ENCODE peak calls at places on chromosome 10, in nine cellular contexts. M is transverse colon; Q is CD8-positive, alpha-beta T cell; P is HFF-Myc; T is RWPE2; R is mucosa of descending colon; K is PC-3; D is astrocyte of the spinal cord; L is fibroblast of mammary gland. Z is an unnamed sample.

GRCh38 chr10:113022265-113022664 is 72.2 kb downstream of the TCF7L2 start:
- DNase-seq in M (no peak), Q (no peak), P (no peak), T (no peak), R (no peak), K (no peak), D (no peak), L (no peak), Z (no peak)

GRCh38 chr10:112173201-112173600 is 10.4 kb downstream of the GPAM start:
- DNase-seq in M (no peak), Q (no peak), P (no peak), T (no peak), R (no peak), K (peak), D (no peak), L (no peak), Z (no peak)

GRCh38 chr10:104274762-104275721 is 6.1 kb downstream of the GSTO2 start:
- DNase-seq in M (peak), Q (peak), P (no peak), T (peak), R (peak), K (peak), D (peak), L (peak), Z (no peak)

GRCh38 chr10:71089162-71089561 is 123.2 kb upstream of the UNC5B start:
- DNase-seq in M (no peak), Q (peak), P (no peak), T (no peak), R (no peak), K (no peak), D (no peak), L (no peak), Z (no peak)

GRCh38 chr10:97333351-97333600 is 1.3 kb downstream of the FRAT2 start:
- DNase-seq in M (no peak), Q (no peak), P (no peak), T (no peak), R (no peak), K (no peak), D (peak), L (peak), Z (no peak)

GRCh38 chr10:132959296-132959961 is 17.1 kb upstream of the CFAP46 start:
- DNase-seq in M (no peak), Q (no peak), P (no peak), T (no peak), R (no peak), K (no peak), D (no peak), L (no peak), Z (no peak)

GRCh38 chr10:49116509-49117365 is 1.4 kb upstream of the VSTM4 start:
- DNase-seq in M (no peak), Q (peak), P (no peak), T (no peak), R (no peak), K (no peak), D (no peak), L (no peak), Z (no peak)

GRCh38 chr10:123760648-123761428 is 94.7 kb downstream of the GPR26 start:
- DNase-seq in M (no peak), Q (no peak), P (no peak), T (no peak), R (no peak), K (no peak), D (no peak), L (no peak), Z (no peak)

GRCh38 chr10:116888380-116889055 is 39.2 kb downstream of the ENO4 start:
- DNase-seq in M (peak), Q (no peak), P (peak), T (peak), R (peak), K (peak), D (peak), L (peak), Z (peak)

GRCh38 chr10:117419921-117420320 is 44.7 kb upstream of the PDZD8 start:
- DNase-seq in M (no peak), Q (no peak), P (no peak), T (no peak), R (no peak), K (peak), D (no peak), L (peak), Z (no peak)

GRCh38 chr10:69043931-69044531 is 43.9 kb upstream of the SRGN start:
- DNase-seq in M (no peak), Q (no peak), P (no peak), T (no peak), R (no peak), K (no peak), D (no peak), L (no peak), Z (no peak)

GRCh38 chr10:55280696-55281095 is 479.7 kb upstream of the PCDH15 start:
- DNase-seq in M (no peak), Q (no peak), P (no peak), T (no peak), R (no peak), K (no peak), D (no peak), L (no peak), Z (no peak)

GRCh38 chr10:133187906-133188681 is 28.1 kb downstream of the KNDC1 start:
- DNase-seq in M (no peak), Q (no peak), P (no peak), T (no peak), R (no peak), K (no peak), D (no peak), L (no peak), Z (no peak)

GRCh38 chr10:3961082-3961481 is 176.1 kb upstream of the KLF6 start:
- DNase-seq in M (no peak), Q (peak), P (no peak), T (no peak), R (no peak), K (no peak), D (no peak), L (no peak), Z (no peak)

GRCh38 chr10:80462986-80463741 is 9.1 kb downstream of the TSPAN14 start:
- DNase-seq in M (no peak), Q (no peak), P (no peak), T (no peak), R (no peak), K (no peak), D (peak), L (peak), Z (peak)

GRCh38 chr10:107552963-107553362 is 388.5 kb upstream of the SORCS1 start:
- DNase-seq in M (no peak), Q (no peak), P (no peak), T (no peak), R (no peak), K (no peak), D (no peak), L (no peak), Z (no peak)

GRCh38 chr10:128064615-128065580 is 61.3 kb downstream of the MKI67 start:
- DNase-seq in M (peak), Q (peak), P (no peak), T (no peak), R (peak), K (no peak), D (peak), L (peak), Z (no peak)

GRCh38 chr10:71390921-71391690 is 5.6 kb upstream of the CDH23 start:
- DNase-seq in M (no peak), Q (no peak), P (no peak), T (no peak), R (no peak), K (no peak), D (no peak), L (no peak), Z (no peak)

GRCh38 chr10:23344251-23344841 is at the start of gene C10orf67:
- DNase-seq in M (peak), Q (no peak), P (no peak), T (no peak), R (peak), K (peak), D (peak), L (peak), Z (no peak)

GRCh38 chr10:88702848-88703597 is 3.0 kb upstream of the LIPK start:
- DNase-seq in M (peak), Q (no peak), P (peak), T (peak), R (peak), K (no peak), D (peak), L (peak), Z (no peak)

GRCh38 chr10:91410638-91411367 is 659 bp downstream of the HECTD2 start:
- DNase-seq in M (no peak), Q (no peak), P (no peak), T (no peak), R (peak), K (peak), D (peak), L (peak), Z (no peak)

GRCh38 chr10:91380873-91381561 is 29.1 kb upstream of the HECTD2 start:
- DNase-seq in M (no peak), Q (no peak), P (no peak), T (no peak), R (no peak), K (no peak), D (no peak), L (no peak), Z (no peak)

GRCh38 chr10:50679149-50679548 is 55.4 kb upstream of the SGMS1 start:
- DNase-seq in M (peak), Q (no peak), P (no peak), T (no peak), R (no peak), K (no peak), D (no peak), L (no peak), Z (no peak)

GRCh38 chr10:64191304-64191703 is 670.1 kb downstream of the REEP3 start:
- DNase-seq in M (no peak), Q (no peak), P (no peak), T (no peak), R (no peak), K (no peak), D (no peak), L (no peak), Z (no peak)

GRCh38 chr10:44863344-44864041 is 47.6 kb upstream of the TMEM72 start:
- DNase-seq in M (no peak), Q (no peak), P (no peak), T (no peak), R (no peak), K (peak), D (no peak), L (peak), Z (no peak)

GRCh38 chr10:97888641-97889262 is 39.1 kb downstream of the GOLGA7B start:
- DNase-seq in M (peak), Q (no peak), P (no peak), T (peak), R (peak), K (peak), D (peak), L (peak), Z (no peak)

GRCh38 chr10:3526721-3527120 is 258.3 kb downstream of the KLF6 start:
- DNase-seq in M (no peak), Q (no peak), P (no peak), T (no peak), R (no peak), K (no peak), D (peak), L (peak), Z (no peak)

GRCh38 chr10:78934499-78934898 is 134.3 kb upstream of the ZMIZ1 start:
- DNase-seq in M (no peak), Q (no peak), P (no peak), T (no peak), R (no peak), K (no peak), D (no peak), L (peak), Z (no peak)

GRCh38 chr10:43395571-43396060 is 13.4 kb downstream of the HNRNPF start:
- DNase-seq in M (no peak), Q (peak), P (no peak), T (no peak), R (no peak), K (no peak), D (peak), L (no peak), Z (no peak)

GRCh38 chr10:47008769-47009168 is 97.5 kb downstream of the PTPN20 start:
- DNase-seq in M (no peak), Q (no peak), P (no peak), T (no peak), R (peak), K (no peak), D (no peak), L (no peak), Z (no peak)

GRCh38 chr10:114729103-114729659 is 71.1 kb upstream of the ABLIM1 start:
- DNase-seq in M (no peak), Q (no peak), P (no peak), T (no peak), R (no peak), K (no peak), D (no peak), L (no peak), Z (no peak)

GRCh38 chr10:4066581-4067403 is 281.8 kb upstream of the KLF6 start:
- DNase-seq in M (no peak), Q (no peak), P (no peak), T (no peak), R (peak), K (peak), D (no peak), L (no peak), Z (no peak)

GRCh38 chr10:80500572-80501380 is 36.9 kb upstream of the SH2D4B start:
- DNase-seq in M (no peak), Q (no peak), P (no peak), T (no peak), R (no peak), K (no peak), D (peak), L (peak), Z (no peak)

GRCh38 chr10:131689016-131689415 is 211.8 kb upstream of the PPP2R2D start:
- DNase-seq in M (no peak), Q (no peak), P (no peak), T (no peak), R (no peak), K (no peak), D (no peak), L (no peak), Z (no peak)

GRCh38 chr10:70267161-70267933 is 16.5 kb downstream of the NPFFR1 start:
- DNase-seq in M (peak), Q (no peak), P (peak), T (peak), R (peak), K (peak), D (peak), L (peak), Z (peak)

GRCh38 chr10:44969854-44970253 is 8.8 kb downstream of the DEPP1 start:
- DNase-seq in M (no peak), Q (no peak), P (no peak), T (no peak), R (no peak), K (no peak), D (no peak), L (no peak), Z (no peak)

GRCh38 chr10:119209050-119209735 is 1.8 kb downstream of the GRK5 start:
- DNase-seq in M (peak), Q (peak), P (no peak), T (no peak), R (peak), K (peak), D (peak), L (peak), Z (no peak)

GRCh38 chr10:5590816-5591215 is 66.1 kb downstream of the CALML3 start:
- DNase-seq in M (no peak), Q (no peak), P (no peak), T (no peak), R (no peak), K (no peak), D (no peak), L (no peak), Z (no peak)

GRCh38 chr10:5589071-5589962 is 64.6 kb downstream of the CALML3 start:
- DNase-seq in M (peak), Q (no peak), P (no peak), T (no peak), R (no peak), K (peak), D (no peak), L (no peak), Z (no peak)

GRCh38 chr10:5591336-5591824 is 66.6 kb downstream of the CALML3 start:
- DNase-seq in M (no peak), Q (no peak), P (no peak), T (no peak), R (no peak), K (no peak), D (no peak), L (no peak), Z (no peak)

GRCh38 chr10:5588603-5589002 is 63.8 kb downstream of the CALML3 start:
- DNase-seq in M (no peak), Q (no peak), P (no peak), T (no peak), R (no peak), K (no peak), D (no peak), L (no peak), Z (no peak)

DNA sequence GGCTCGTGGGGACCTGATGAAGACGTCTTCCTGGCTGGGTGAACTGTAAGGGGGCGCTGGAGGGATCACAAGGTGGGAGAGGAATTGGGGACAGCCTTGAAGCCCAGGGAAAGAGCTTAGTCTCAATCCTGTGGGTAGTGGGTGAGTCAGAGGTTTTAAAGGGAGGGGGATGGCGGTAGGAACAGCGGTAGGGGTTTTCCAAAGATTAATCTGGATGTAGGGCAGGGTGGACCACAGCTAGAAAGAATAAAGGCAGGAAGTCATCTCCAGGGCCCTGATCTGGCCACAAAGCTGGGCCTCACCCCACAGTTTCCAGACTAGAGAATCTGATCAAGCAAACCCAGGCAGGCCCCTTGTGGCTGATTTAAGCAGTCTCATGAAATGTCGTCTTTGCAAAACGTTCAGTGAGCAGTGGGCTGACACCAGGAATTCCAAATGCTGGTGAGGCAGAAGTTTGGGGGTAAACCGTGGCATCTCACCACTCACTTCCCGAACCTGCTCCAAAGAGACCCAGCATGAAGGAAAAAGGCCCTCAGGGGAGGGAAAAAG is 65.3 kb downstream of the CALML3 start:
- DNase-seq in M (no peak), Q (no peak), P (no peak), T (no peak), R (no peak), K (peak), D (peak), L (peak), Z (no peak)
- TF ChIP-seq CTCF in M (no peak), Q (no peak), P (peak), T (peak), R (no peak), K (peak), D (peak), L (peak), Z (peak)

GRCh38 chr10:121578965-121579364 is 19.3 kb downstream of the FGFR2 start:
- DNase-seq in M (no peak), Q (no peak), P (no peak), T (no peak), R (no peak), K (no peak), D (no peak), L (no peak), Z (no peak)

GRCh38 chr10:121578298-121578697 is 19.9 kb downstream of the FGFR2 start:
- DNase-seq in M (no peak), Q (no peak), P (no peak), T (no peak), R (no peak), K (no peak), D (no peak), L (no peak), Z (no peak)

GRCh38 chr10:121580276-121581116 is 17.7 kb downstream of the FGFR2 start:
- DNase-seq in M (no peak), Q (no peak), P (no peak), T (no peak), R (peak), K (peak), D (no peak), L (no peak), Z (no peak)

GRCh38 chr10:121577568-121577967 is 20.7 kb downstream of the FGFR2 start:
- DNase-seq in M (no peak), Q (no peak), P (no peak), T (no peak), R (no peak), K (no peak), D (no peak), L (no peak), Z (no peak)

GRCh38 chr10:121579656-121580055 is 18.6 kb downstream of the FGFR2 start:
- DNase-seq in M (no peak), Q (no peak), P (no peak), T (no peak), R (no peak), K (peak), D (no peak), L (no peak), Z (no peak)
- H3K4me3 ChIP-seq in M (no peak), Q (no peak), P (no peak), T (no peak), R (no peak), K (no peak), D (no peak), L (no peak), Z (no peak)

DNA sequence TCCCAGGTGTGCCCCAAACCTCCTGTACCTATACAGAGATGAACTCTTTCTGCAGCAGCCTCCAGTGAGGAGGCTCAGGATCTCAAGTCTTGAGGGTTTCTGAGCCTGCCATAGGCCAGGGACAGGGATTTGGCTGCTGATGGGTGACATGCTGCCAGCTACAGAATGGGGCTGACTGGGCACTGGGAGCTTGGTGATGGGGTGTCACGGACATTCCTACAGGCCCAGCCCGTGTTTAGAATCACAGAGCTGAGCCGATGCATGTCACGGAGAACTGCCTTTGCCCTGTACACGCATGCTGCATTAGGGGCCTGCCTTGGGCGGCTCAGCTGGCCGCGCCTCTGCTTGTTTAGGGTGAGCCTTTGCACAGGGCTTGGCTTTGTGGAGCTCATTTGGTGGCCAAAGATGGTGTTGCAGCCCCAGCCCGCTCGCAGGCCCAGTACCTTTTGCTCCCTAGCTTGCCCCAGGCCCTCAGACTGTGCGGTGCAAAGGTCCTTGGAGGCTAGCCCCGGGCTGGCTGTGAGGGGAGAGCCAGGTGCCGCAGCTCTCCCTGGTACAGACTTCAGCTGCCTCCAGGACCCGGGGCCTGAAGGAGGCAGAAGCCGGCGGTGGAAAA is 108.4 kb upstream of the BTBD16 start:
- DNase-seq in M (peak), Q (no peak), P (no peak), T (no peak), R (peak), K (no peak), D (no peak), L (no peak), Z (no peak)
- TF ChIP-seq CTCF in M (no peak), Q (no peak), P (no peak), T (no peak), R (no peak), K (no peak), D (peak), L (no peak), Z (peak)

DNA sequence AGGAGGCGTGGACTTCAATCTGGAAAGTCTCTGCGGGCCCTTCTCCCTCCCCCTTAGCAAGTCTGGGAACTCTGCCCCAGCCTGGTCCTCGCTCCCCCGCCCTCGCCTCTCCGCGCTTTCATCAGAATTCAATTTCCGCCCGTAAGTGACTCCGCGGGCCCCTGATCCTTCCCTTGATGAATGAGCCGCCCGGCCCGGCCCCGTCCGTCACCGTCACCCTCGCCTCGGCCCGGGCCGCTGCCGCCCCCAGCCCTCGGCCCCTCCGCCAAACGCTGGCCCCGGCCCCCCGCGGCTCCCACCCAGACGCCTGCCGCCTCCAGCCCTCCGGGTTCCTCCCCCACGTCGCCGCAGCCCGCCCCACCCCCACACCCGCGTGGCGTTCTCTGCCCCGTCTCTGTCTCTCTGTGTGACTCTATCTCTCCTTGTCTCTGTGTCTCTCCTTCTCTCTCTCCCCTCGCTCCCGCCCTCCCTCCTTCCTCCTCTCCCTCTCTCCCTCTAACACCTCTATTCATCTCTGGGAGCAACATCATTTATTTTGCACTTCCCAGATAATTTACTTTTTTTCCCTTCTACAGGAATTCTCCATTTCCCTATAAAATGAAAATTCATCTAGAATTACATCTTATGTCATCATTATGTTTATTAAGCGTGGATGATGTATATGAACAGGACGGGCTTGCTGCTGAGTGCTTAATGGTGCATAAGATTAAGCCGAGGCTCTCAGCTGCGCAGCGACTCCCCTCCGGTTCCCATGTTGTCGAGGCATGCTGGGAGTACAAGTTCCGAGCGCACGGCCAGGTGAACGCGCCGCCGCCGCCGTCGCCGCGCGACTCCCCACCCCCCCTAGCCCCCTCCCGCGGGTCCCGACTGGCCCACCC is 91.2 kb upstream of the PAX2 start:
- DNase-seq in M (no peak), Q (no peak), P (no peak), T (no peak), R (no peak), K (no peak), D (no peak), L (peak), Z (no peak)
- H3K4me3 ChIP-seq in M (peak), Q (peak), P (no peak), T (no peak), R (no peak), K (no peak), D (no peak), L (no peak), Z (peak)